ENCODE peak calls at places on chromosome 12, in four cellular contexts. Y, J, M and T are unnamed samples.
A peak's percentile ranks its signal among the peaks of the same experiment; 100 is the strongest.

GRCh38 chr12:674272-674781 is 11.1 kb upstream of the NINJ2 start:
- DNase-seq in Y (no peak), M (peak; percentile 61), J (no peak), T (no peak)

GRCh38 chr12:27615331-27615891 is 80.8 kb upstream of the REP15 start:
- DNase-seq in Y (no peak), M (no peak), J (no peak), T (no peak)

GRCh38 chr12:122740351-122740750 is 9.7 kb upstream of the HCAR1 start:
- DNase-seq in Y (no peak), J (no peak), M (no peak), T (no peak)

GRCh38 chr12:51897181-51897580 is 9.3 kb downstream of the ANKRD33 start:
- DNase-seq in M (peak; percentile 68), J (no peak), Y (no peak), T (no peak)

GRCh38 chr12:84508325-84508861 is 404.2 kb downstream of the SLC6A15 start:
- DNase-seq in Y (no peak), J (no peak), M (no peak), T (peak; percentile 8)

GRCh38 chr12:86264451-86265328 is 8.5 kb upstream of the MGAT4C start:
- DNase-seq in M (no peak), J (peak; percentile 57), Y (peak; percentile 77), T (peak; percentile 36)

GRCh38 chr12:46549527-46550265 is 177.1 kb upstream of the SLC38A2 start:
- DNase-seq in Y (no peak), M (no peak), J (no peak), T (no peak)

GRCh38 chr12:88339254-88339949 is 197.3 kb downstream of the TMTC3 start:
- DNase-seq in M (no peak), Y (no peak), J (no peak), T (no peak)

GRCh38 chr12:41014643-41015020 is 173.5 kb upstream of the PDZRN4 start:
- DNase-seq in Y (no peak), J (no peak), M (no peak), T (no peak)

GRCh38 chr12:64685076-64685475 is 74.1 kb downstream of the GNS start:
- DNase-seq in Y (no peak), J (no peak), M (no peak), T (no peak)

GRCh38 chr12:104615048-104615561 is 158.4 kb downstream of the CHST11 start:
- DNase-seq in Y (no peak), J (no peak), M (peak; percentile 79), T (no peak)

DNA sequence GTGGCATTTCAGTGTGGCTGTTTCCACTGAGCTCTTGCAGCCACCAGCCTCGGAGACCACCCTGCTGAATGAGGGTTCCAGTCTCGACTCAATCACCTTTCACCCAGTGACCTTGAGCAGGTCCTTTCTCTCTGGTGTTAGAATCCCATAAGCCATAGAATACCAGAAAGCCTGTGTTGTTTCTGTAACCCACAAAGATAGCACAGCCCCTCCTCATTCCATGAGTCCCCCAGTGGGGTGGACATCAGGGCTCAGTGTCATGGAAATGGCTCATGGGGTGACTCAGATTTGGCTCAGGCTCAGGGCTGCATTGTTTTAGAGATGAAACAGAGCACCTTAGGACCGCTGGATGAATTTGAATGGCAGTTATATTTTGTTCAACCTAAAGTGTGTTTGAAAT is 171.5 kb downstream of the PTPN11 start:
- DNase-seq in Y (no peak), M (no peak), J (no peak), T (no peak)
- TF ChIP-seq CTCF in Y (no peak), M (no peak), J (no peak), T (no peak)

GRCh38 chr12:90274407-90274806 is 565.8 kb upstream of the ATP2B1 start:
- DNase-seq in J (no peak), M (no peak), Y (no peak), T (no peak)
- TF ChIP-seq CTCF in J (no peak), M (no peak), Y (no peak), T (no peak)

GRCh38 chr12:45215419-45216296 is at the start of gene ANO6:
- DNase-seq in Y (peak; percentile 93), M (peak; percentile 95), J (peak; percentile 88), T (peak; percentile 92)
- TF ChIP-seq CTCF in Y (peak; percentile 24), M (peak; percentile 12), J (peak; percentile 15), T (peak; percentile 28)

GRCh38 chr12:120652671-120653435 is 12.4 kb downstream of the CABP1 start:
- DNase-seq in J (no peak), M (peak; percentile 79), Y (peak; percentile 16), T (no peak)

GRCh38 chr12:120653611-120654010 is 13.2 kb downstream of the CABP1 start:
- DNase-seq in M (no peak), J (no peak), Y (peak; percentile 36), T (no peak)

GRCh38 chr12:120649442-120650248 is 9.2 kb downstream of the CABP1 start:
- DNase-seq in M (no peak), J (no peak), Y (peak; percentile 39), T (peak; percentile 68)

GRCh38 chr12:120650249-120650690 is 9.8 kb downstream of the CABP1 start:
- DNase-seq in J (no peak), M (no peak), Y (peak; percentile 14), T (no peak)

GRCh38 chr12:120651821-120652220 is 11.4 kb downstream of the CABP1 start:
- DNase-seq in M (no peak), Y (peak; percentile 10), J (no peak), T (peak; percentile 34)
- TF ChIP-seq CTCF in M (no peak), Y (no peak), J (no peak), T (no peak)

GRCh38 chr12:94327819-94328218 is 131.8 kb downstream of the CEP83 start:
- DNase-seq in M (no peak), J (no peak), Y (no peak), T (no peak)

GRCh38 chr12:94326234-94326633 is 133.4 kb downstream of the CEP83 start:
- DNase-seq in Y (no peak), J (no peak), M (no peak), T (no peak)

GRCh38 chr12:94326727-94327126 is 132.9 kb downstream of the CEP83 start:
- DNase-seq in M (no peak), J (no peak), Y (no peak), T (no peak)

DNA sequence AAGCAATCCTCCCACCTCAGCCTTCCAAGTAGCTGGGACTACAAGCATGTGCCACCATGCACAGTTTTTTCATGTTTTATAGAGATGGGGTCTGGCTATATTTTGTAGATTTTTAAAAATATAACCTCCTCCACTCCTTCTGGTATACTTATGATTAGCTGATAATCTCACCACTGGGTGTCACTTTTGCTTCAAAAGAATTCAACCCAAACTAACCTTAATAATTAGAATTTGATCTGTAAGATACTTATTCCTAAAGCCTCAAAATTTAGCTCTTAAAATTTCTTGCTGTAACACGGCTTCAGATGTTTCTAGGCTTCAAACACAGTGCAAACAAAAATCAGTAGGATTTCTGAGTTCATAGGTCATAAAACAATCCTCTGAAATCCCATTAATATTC is 130.3 kb downstream of the CEP83 start:
- DNase-seq in Y (no peak), J (no peak), M (no peak), T (no peak)
- TF ChIP-seq CTCF in Y (no peak), J (no peak), M (no peak), T (no peak)

GRCh38 chr12:103501447-103501846 is 5.7 kb upstream of the C12orf42 start:
- DNase-seq in M (no peak), Y (no peak), J (no peak), T (no peak)

GRCh38 chr12:103504606-103505005 is 8.8 kb upstream of the C12orf42 start:
- DNase-seq in Y (no peak), M (no peak), J (no peak), T (no peak)

GRCh38 chr12:103505371-103506236 is 9.8 kb upstream of the C12orf42 start:
- DNase-seq in M (no peak), Y (no peak), J (no peak), T (no peak)

GRCh38 chr12:103499571-103499970 is 3.8 kb upstream of the C12orf42 start:
- DNase-seq in M (no peak), Y (no peak), J (no peak), T (no peak)

DNA sequence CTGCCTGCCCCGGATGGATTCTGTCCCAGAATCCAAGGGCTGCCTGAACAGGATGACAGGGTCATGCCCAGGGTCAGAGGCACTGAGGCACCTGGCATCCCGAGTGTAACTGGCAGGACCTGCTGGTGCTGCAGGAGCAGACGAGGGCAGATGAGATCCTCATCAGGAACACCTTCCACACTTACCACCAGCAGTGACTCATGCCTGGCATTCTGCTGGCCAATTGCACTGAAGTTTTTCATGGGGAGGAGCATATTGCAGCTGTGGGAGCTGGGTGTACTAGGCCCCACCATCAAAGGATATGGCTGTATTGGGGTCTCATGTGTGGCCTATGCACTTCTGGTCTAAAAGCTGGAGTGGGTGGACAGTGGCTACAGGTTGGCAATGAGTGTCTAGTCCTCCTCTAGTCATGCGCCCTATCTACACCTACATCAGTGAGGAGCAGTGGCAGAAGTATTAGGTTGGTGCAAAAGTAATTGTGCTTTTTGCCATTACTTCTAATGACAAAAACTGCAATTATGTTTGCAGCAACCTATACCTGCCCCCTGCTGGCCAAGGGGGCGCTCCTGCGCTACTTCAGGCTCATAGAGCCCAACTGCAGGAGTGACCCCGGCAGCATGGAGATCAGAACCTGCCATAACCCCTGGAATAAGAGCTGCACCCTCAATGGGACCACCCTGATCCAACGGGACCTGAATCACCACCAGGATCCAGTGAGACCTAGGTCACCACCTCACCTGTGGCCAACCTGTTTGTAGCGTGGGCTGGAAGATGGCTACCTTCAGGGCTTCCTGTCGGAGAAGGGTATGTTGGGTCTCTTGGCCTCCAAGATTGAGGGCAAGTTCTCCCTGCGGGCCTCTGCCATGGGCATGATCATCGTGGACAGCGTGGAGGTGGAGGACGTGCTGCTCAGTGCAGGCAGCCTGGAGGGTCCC is 8.0 kb upstream of the C12orf42 start:
- DNase-seq in Y (peak; percentile 61), M (no peak), J (no peak), T (peak; percentile 57)
- TF ChIP-seq CTCF in Y (peak; percentile 55), M (no peak), J (peak; percentile 35), T (peak; percentile 64)

GRCh38 chr12:131828671-131829350 is 618 bp downstream of the MMP17 start:
- DNase-seq in Y (no peak), M (no peak), J (no peak), T (peak; percentile 30)

GRCh38 chr12:131829795-131830334 is 1.7 kb downstream of the MMP17 start:
- DNase-seq in J (no peak), Y (no peak), M (no peak), T (peak; percentile 36)

GRCh38 chr12:131829351-131829794 is 1.2 kb downstream of the MMP17 start:
- DNase-seq in J (no peak), Y (no peak), M (no peak), T (peak; percentile 52)

GRCh38 chr12:131826064-131826928 is 1.9 kb upstream of the MMP17 start:
- DNase-seq in M (no peak), J (no peak), Y (no peak), T (no peak)

GRCh38 chr12:131827961-131828534 is at the start of gene MMP17:
- DNase-seq in J (no peak), Y (no peak), M (no peak), T (peak; percentile 94)
- TF ChIP-seq CTCF in J (no peak), Y (no peak), M (no peak), T (peak; percentile 18)

DNA sequence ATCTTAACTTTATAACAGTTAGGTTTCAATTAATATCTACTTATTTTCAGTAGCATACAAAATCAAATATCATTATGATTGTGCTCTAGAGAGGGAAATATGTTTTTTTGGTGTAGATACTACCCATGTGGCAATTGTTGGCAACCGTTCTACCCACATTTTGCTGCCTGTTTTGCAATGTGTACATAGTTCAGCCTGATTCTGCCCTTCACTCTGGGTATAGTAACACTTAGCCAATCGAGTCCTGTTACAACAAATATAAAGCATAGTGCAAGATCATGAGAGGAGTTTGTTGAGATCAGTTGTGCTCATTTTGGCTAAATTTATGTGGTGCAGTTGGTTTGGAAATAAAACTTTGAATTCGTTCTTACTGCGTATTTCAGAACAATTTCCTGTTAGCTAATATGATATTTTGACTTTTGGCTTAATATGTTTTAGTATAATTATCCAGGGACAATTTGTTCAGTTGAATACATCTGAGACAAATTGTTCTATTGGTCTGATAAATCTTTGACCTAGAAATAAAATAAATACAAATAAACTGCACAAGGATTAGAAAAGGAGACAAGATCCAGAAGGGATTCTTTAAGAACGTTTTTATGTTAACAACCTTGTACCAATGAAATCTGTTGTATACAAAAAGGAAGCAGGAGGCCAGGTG is 76.9 kb downstream of the ATF7IP start:
- DNase-seq in J (peak; percentile 42), M (no peak), Y (no peak), T (no peak)
- TF ChIP-seq CTCF in J (no peak), M (no peak), Y (no peak), T (no peak)